ENCODE peak calls at places on chromosomes 13 and 19, in five cellular contexts. Z is GM23338; F is neural progenitor cell; R is CD4-positive, CD25-positive, alpha-beta regulatory T cell; G is right cardiac atrium. L is an unnamed sample.
A peak's percentile ranks its signal among the peaks of the same experiment; 100 is the strongest.

GRCh38 chr13:76991432-76991795 is 467 bp upstream of the CLN5 start:
- DNase-seq in Z (no peak), F (peak; percentile 5), R (peak; percentile 86), G (peak; percentile 66), L (no peak)

GRCh38 chr13:38775085-38775484 is 88.2 kb downstream of the FREM2 start:
- DNase-seq in Z (no peak), F (no peak), R (no peak), G (no peak), L (no peak)

GRCh38 chr13:93765056-93765455 is 538.4 kb downstream of the GPC6 start:
- DNase-seq in Z (no peak), F (no peak), R (no peak), G (no peak), L (no peak)

GRCh38 chr13:29513002-29513980 is 82.2 kb downstream of the SLC7A1 start:
- DNase-seq in Z (no peak), F (no peak), R (no peak), G (no peak), L (no peak)

GRCh38 chr19:5170329-5170745 is 170.3 kb downstream of the PTPRS start:
- DNase-seq in Z (peak; percentile 60), F (no peak), R (peak; percentile 35), G (peak; percentile 65), L (no peak)

GRCh38 chr13:50357586-50358118 is 342.4 kb downstream of the KCNRG start:
- DNase-seq in Z (no peak), F (no peak), R (no peak), G (peak; percentile 25), L (peak; percentile 80)

GRCh38 chr13:46561691-46562090 is 8.7 kb downstream of the LRCH1 start:
- DNase-seq in Z (no peak), F (no peak), R (no peak), G (no peak), L (no peak)

GRCh38 chr19:45152504-45153338 is 8.1 kb downstream of the NKPD1 start:
- DNase-seq in Z (peak; percentile 87), F (peak; percentile 85), R (peak; percentile 56), G (peak; percentile 80), L (no peak)

GRCh38 chr13:113207890-113208423 is 512 bp downstream of the PCID2 start:
- DNase-seq in Z (peak; percentile 70), F (peak; percentile 76), R (no peak), G (no peak), L (no peak)

GRCh38 chr19:6740589-6741348 is 1.3 kb downstream of the TRIP10 start:
- DNase-seq in Z (peak; percentile 86), F (peak; percentile 89), R (no peak), G (peak; percentile 90), L (no peak)

GRCh38 chr19:48400018-48400742 is 6.7 kb downstream of the GRIN2D start:
- DNase-seq in Z (peak; percentile 99), F (peak; percentile 75), R (peak; percentile 34), G (peak; percentile 86), L (peak; percentile 48)

GRCh38 chr19:42422092-42422575 is 5.1 kb downstream of the LIPE start:
- DNase-seq in Z (no peak), F (no peak), R (no peak), G (no peak), L (no peak)

GRCh38 chr13:112657850-112658445 is 31.9 kb upstream of the ATP11A start:
- DNase-seq in Z (no peak), F (no peak), R (no peak), G (no peak), L (peak; percentile 35)

GRCh38 chr19:44894946-44895345 is 3.9 kb downstream of the TOMM40 start:
- DNase-seq in Z (no peak), F (no peak), R (no peak), G (no peak), L (no peak)

GRCh38 chr13:102220681-102221228 is 181.1 kb downstream of the FGF14 start:
- DNase-seq in Z (no peak), F (no peak), R (no peak), G (no peak), L (no peak)

GRCh38 chr13:66657165-66657895 is 572.8 kb downstream of the PCDH9 start:
- DNase-seq in Z (peak; percentile 8), F (peak; percentile 4), R (no peak), G (peak; percentile 81), L (peak; percentile 97)

GRCh38 chr13:111398715-111399299 is 78.4 kb downstream of the TEX29 start:
- DNase-seq in Z (no peak), F (no peak), R (no peak), G (no peak), L (no peak)

GRCh38 chr13:33348366-33348765 is 62.8 kb upstream of the STARD13 start:
- DNase-seq in Z (no peak), F (no peak), R (no peak), G (no peak), L (no peak)

GRCh38 chr19:3098515-3099346 is 4.6 kb downstream of the GNA11 start:
- DNase-seq in Z (no peak), F (no peak), R (peak; percentile 11), G (peak; percentile 94), L (no peak)

GRCh38 chr13:91381371-91381770 is 17.1 kb upstream of the GPC5 start:
- DNase-seq in Z (no peak), F (peak; percentile 28), R (no peak), G (no peak), L (peak; percentile 8)

GRCh38 chr13:84962141-84962750 is 837.0 kb downstream of the SLITRK6 start:
- DNase-seq in Z (no peak), F (no peak), R (no peak), G (no peak), L (no peak)

GRCh38 chr13:23621316-23621645 is 51.1 kb downstream of the TNFRSF19 start:
- DNase-seq in Z (no peak), F (no peak), R (no peak), G (no peak), L (peak; percentile 76)

GRCh38 chr13:43411741-43412140 is 375.0 kb downstream of the ENOX1 start:
- DNase-seq in Z (no peak), F (no peak), R (no peak), G (peak; percentile 58), L (no peak)

GRCh38 chr13:30618938-30619289 is 1.2 kb downstream of the USPL1 start:
- DNase-seq in Z (no peak), F (no peak), R (no peak), G (no peak), L (no peak)

GRCh38 chr19:12866416-12867119 is 14.7 kb downstream of the DNASE2 start:
- DNase-seq in Z (peak; percentile 46), F (peak; percentile 20), R (no peak), G (no peak), L (no peak)

GRCh38 chr13:29993716-29994488 is 143.5 kb upstream of the UBL3 start:
- DNase-seq in Z (no peak), F (no peak), R (no peak), G (no peak), L (peak; percentile 53)

GRCh38 chr13:19959831-19960672 is 1.5 kb downstream of the ZMYM2 start:
- DNase-seq in Z (peak; percentile 94), F (peak; percentile 94), R (peak; percentile 89), G (peak; percentile 92), L (peak; percentile 80)

GRCh38 chr13:19959141-19959830 is 759 bp downstream of the ZMYM2 start:
- DNase-seq in Z (peak; percentile 61), F (peak; percentile 81), R (peak; percentile 68), G (peak; percentile 82), L (no peak)

GRCh38 chr13:19961484-19961883 is 3.0 kb downstream of the ZMYM2 start:
- DNase-seq in Z (no peak), F (no peak), R (no peak), G (no peak), L (no peak)

GRCh38 chr13:19961924-19962323 is 3.4 kb downstream of the ZMYM2 start:
- DNase-seq in Z (no peak), F (no peak), R (no peak), G (no peak), L (no peak)

GRCh38 chr13:19960673-19961015 is 2.1 kb downstream of the ZMYM2 start:
- DNase-seq in Z (no peak), F (no peak), R (no peak), G (no peak), L (no peak)
- H3K4me3 ChIP-seq in Z (peak overlapping the region; percentile 68), F (peak overlapping the region; percentile 94), R (peak overlapping the region; percentile 91), G (peak overlapping the region; percentile 95), L (peak overlapping the region; percentile 88)

GRCh38 chr19:37906868-37907734 is at the start of gene SIPA1L3:
- DNase-seq in Z (peak; percentile 99), F (peak; percentile 100), R (peak; percentile 89), G (peak; percentile 98), L (peak; percentile 83)

GRCh38 chr19:37905936-37906867 is at the start of gene WDR87:
- DNase-seq in Z (peak; percentile 94), F (peak; percentile 96), R (no peak), G (no peak), L (no peak)

GRCh38 chr19:37907735-37908066 is 693 bp downstream of the SIPA1L3 start:
- DNase-seq in Z (no peak), F (no peak), R (no peak), G (no peak), L (no peak)

GRCh38 chr19:37914908-37915307 is 7.9 kb downstream of the SIPA1L3 start:
- DNase-seq in Z (no peak), F (no peak), R (no peak), G (no peak), L (no peak)

GRCh38 chr19:37909661-37910199 is 2.7 kb downstream of the SIPA1L3 start:
- DNase-seq in Z (no peak), F (no peak), R (no peak), G (no peak), L (no peak)
- H3K4me3 ChIP-seq in Z (peak overlapping the region; percentile 16), F (no peak overlapping the region), R (no peak overlapping the region), G (no peak overlapping the region), L (no peak overlapping the region)

GRCh38 chr19:17605761-17606745 is 50.6 kb downstream of the COLGALT1 start:
- DNase-seq in Z (peak; percentile 97), F (peak; percentile 96), R (peak; percentile 82), G (peak; percentile 90), L (peak; percentile 36)
- H3K4me3 ChIP-seq in Z (peak overlapping the region; percentile 56), F (peak overlapping the region; percentile 31), R (no peak overlapping the region), G (peak overlapping the region; percentile 0), L (peak overlapping the region; percentile 51)

GRCh38 chr19:51735759-51736449 is 12.1 kb upstream of the HAS1 start:
- DNase-seq in Z (no peak), F (no peak), R (no peak), G (peak; percentile 71), L (peak; percentile 93)

GRCh38 chr19:51740356-51740755 is 11.3 kb downstream of the FPR1 start:
- DNase-seq in Z (no peak), F (no peak), R (no peak), G (no peak), L (no peak)

GRCh38 chr19:51742736-51743288 is 8.9 kb downstream of the FPR1 start:
- DNase-seq in Z (no peak), F (no peak), R (no peak), G (no peak), L (peak; percentile 62)

GRCh38 chr19:51737924-51738323 is 13.8 kb downstream of the FPR1 start:
- DNase-seq in Z (no peak), F (no peak), R (no peak), G (no peak), L (no peak)

GRCh38 chr19:51739466-51740213 is 12.0 kb downstream of the FPR1 start:
- DNase-seq in Z (no peak), F (no peak), R (no peak), G (no peak), L (no peak)
- H3K4me3 ChIP-seq in Z (no peak overlapping the region), F (no peak overlapping the region), R (no peak overlapping the region), G (no peak overlapping the region), L (no peak overlapping the region)